ENCODE peak calls at places on chromosomes 7 and 10, in ten cellular contexts. One of them, this sample, is unnamed.

GRCh38 chr7:150686030-150686626 is 622 bp downstream of the GIMAP2 start:
- DNase-seq in activated effector memory CD4-positive, alpha-beta T cell treated with anti-CD3 and anti-CD28 coated beads, Interleukin-2, amount 50 U/mL, for 16 hours: no peak
- DNase-seq in RPMI7951: peak; percentile 9
- DNase-seq in choroid plexus epithelial cell: peak; percentile 1
- DNase-seq in activated CD4-positive, alpha-beta T cell treated with anti-CD3 and anti-CD28 coated beads, Interleukin-2, amount 50 U/mL, for 4 hours: no peak
- DNase-seq in mucosa of descending colon: no peak
- DNase-seq in activated T-cell treated with anti-CD3 and anti-CD28 coated beads for 1 hour: no peak
- DNase-seq in ELR: peak; percentile 2
- DNase-seq in stimulated activated naive CD4-positive, alpha-beta T cell: no peak
- DNase-seq in activated naive CD4-positive, alpha-beta T cell treated with anti-CD3 and anti-CD28 coated beads for 36 hours: peak; percentile 40
- DNase-seq in this sample: no peak

GRCh38 chr7:137853053-137853452 is 6.3 kb upstream of the DGKI start:
- DNase-seq in ELR: no peak
- DNase-seq in activated CD4-positive, alpha-beta T cell treated with anti-CD3 and anti-CD28 coated beads, Interleukin-2, amount 50 U/mL, for 4 hours: no peak
- DNase-seq in stimulated activated naive CD4-positive, alpha-beta T cell: no peak
- DNase-seq in RPMI7951: no peak
- DNase-seq in activated naive CD4-positive, alpha-beta T cell treated with anti-CD3 and anti-CD28 coated beads for 36 hours: no peak
- DNase-seq in activated effector memory CD4-positive, alpha-beta T cell treated with anti-CD3 and anti-CD28 coated beads, Interleukin-2, amount 50 U/mL, for 16 hours: no peak
- DNase-seq in activated T-cell treated with anti-CD3 and anti-CD28 coated beads for 1 hour: no peak
- DNase-seq in choroid plexus epithelial cell: no peak
- DNase-seq in mucosa of descending colon: no peak
- DNase-seq in this sample: no peak

GRCh38 chr7:20596653-20597052 is 18.8 kb upstream of the ABCB5 start:
- DNase-seq in activated T-cell treated with anti-CD3 and anti-CD28 coated beads for 1 hour: no peak
- DNase-seq in choroid plexus epithelial cell: peak; percentile 62
- DNase-seq in activated CD4-positive, alpha-beta T cell treated with anti-CD3 and anti-CD28 coated beads, Interleukin-2, amount 50 U/mL, for 4 hours: no peak
- DNase-seq in stimulated activated naive CD4-positive, alpha-beta T cell: no peak
- DNase-seq in ELR: peak; percentile 85
- DNase-seq in activated effector memory CD4-positive, alpha-beta T cell treated with anti-CD3 and anti-CD28 coated beads, Interleukin-2, amount 50 U/mL, for 16 hours: no peak
- DNase-seq in mucosa of descending colon: no peak
- DNase-seq in RPMI7951: peak; percentile 74
- DNase-seq in activated naive CD4-positive, alpha-beta T cell treated with anti-CD3 and anti-CD28 coated beads for 36 hours: no peak
- DNase-seq in this sample: no peak

GRCh38 chr10:98420786-98421185 is 5.8 kb upstream of the PYROXD2 start:
- DNase-seq in choroid plexus epithelial cell: no peak
- DNase-seq in activated effector memory CD4-positive, alpha-beta T cell treated with anti-CD3 and anti-CD28 coated beads, Interleukin-2, amount 50 U/mL, for 16 hours: no peak
- DNase-seq in ELR: no peak
- DNase-seq in stimulated activated naive CD4-positive, alpha-beta T cell: no peak
- DNase-seq in activated naive CD4-positive, alpha-beta T cell treated with anti-CD3 and anti-CD28 coated beads for 36 hours: no peak
- DNase-seq in activated CD4-positive, alpha-beta T cell treated with anti-CD3 and anti-CD28 coated beads, Interleukin-2, amount 50 U/mL, for 4 hours: no peak
- DNase-seq in mucosa of descending colon: no peak
- DNase-seq in activated T-cell treated with anti-CD3 and anti-CD28 coated beads for 1 hour: no peak
- DNase-seq in RPMI7951: no peak
- DNase-seq in this sample: peak; percentile 42

GRCh38 chr7:135670179-135670578 is 7.9 kb downstream of the STMP1 start:
- DNase-seq in ELR: peak; percentile 78
- DNase-seq in stimulated activated naive CD4-positive, alpha-beta T cell: no peak
- DNase-seq in RPMI7951: peak; percentile 72
- DNase-seq in activated CD4-positive, alpha-beta T cell treated with anti-CD3 and anti-CD28 coated beads, Interleukin-2, amount 50 U/mL, for 4 hours: no peak
- DNase-seq in activated T-cell treated with anti-CD3 and anti-CD28 coated beads for 1 hour: no peak
- DNase-seq in mucosa of descending colon: no peak
- DNase-seq in choroid plexus epithelial cell: peak; percentile 67
- DNase-seq in activated effector memory CD4-positive, alpha-beta T cell treated with anti-CD3 and anti-CD28 coated beads, Interleukin-2, amount 50 U/mL, for 16 hours: no peak
- DNase-seq in activated naive CD4-positive, alpha-beta T cell treated with anti-CD3 and anti-CD28 coated beads for 36 hours: no peak
- DNase-seq in this sample: no peak

GRCh38 chr7:158392251-158392650 is 195.4 kb downstream of the PTPRN2 start:
- DNase-seq in ELR: no peak
- DNase-seq in choroid plexus epithelial cell: no peak
- DNase-seq in RPMI7951: no peak
- DNase-seq in activated effector memory CD4-positive, alpha-beta T cell treated with anti-CD3 and anti-CD28 coated beads, Interleukin-2, amount 50 U/mL, for 16 hours: no peak
- DNase-seq in mucosa of descending colon: no peak
- DNase-seq in activated naive CD4-positive, alpha-beta T cell treated with anti-CD3 and anti-CD28 coated beads for 36 hours: no peak
- DNase-seq in stimulated activated naive CD4-positive, alpha-beta T cell: no peak
- DNase-seq in activated CD4-positive, alpha-beta T cell treated with anti-CD3 and anti-CD28 coated beads, Interleukin-2, amount 50 U/mL, for 4 hours: no peak
- DNase-seq in activated T-cell treated with anti-CD3 and anti-CD28 coated beads for 1 hour: no peak
- DNase-seq in this sample: no peak

GRCh38 chr7:149817301-149817771 is 20.8 kb upstream of the ZNF862 start:
- DNase-seq in activated effector memory CD4-positive, alpha-beta T cell treated with anti-CD3 and anti-CD28 coated beads, Interleukin-2, amount 50 U/mL, for 16 hours: no peak
- DNase-seq in choroid plexus epithelial cell: no peak
- DNase-seq in activated CD4-positive, alpha-beta T cell treated with anti-CD3 and anti-CD28 coated beads, Interleukin-2, amount 50 U/mL, for 4 hours: no peak
- DNase-seq in activated T-cell treated with anti-CD3 and anti-CD28 coated beads for 1 hour: no peak
- DNase-seq in mucosa of descending colon: peak; percentile 27
- DNase-seq in ELR: no peak
- DNase-seq in activated naive CD4-positive, alpha-beta T cell treated with anti-CD3 and anti-CD28 coated beads for 36 hours: no peak
- DNase-seq in stimulated activated naive CD4-positive, alpha-beta T cell: no peak
- DNase-seq in RPMI7951: no peak
- DNase-seq in this sample: no peak

GRCh38 chr7:19351756-19352155 is 206.5 kb upstream of the FERD3L start:
- DNase-seq in activated naive CD4-positive, alpha-beta T cell treated with anti-CD3 and anti-CD28 coated beads for 36 hours: no peak
- DNase-seq in activated effector memory CD4-positive, alpha-beta T cell treated with anti-CD3 and anti-CD28 coated beads, Interleukin-2, amount 50 U/mL, for 16 hours: no peak
- DNase-seq in mucosa of descending colon: no peak
- DNase-seq in activated T-cell treated with anti-CD3 and anti-CD28 coated beads for 1 hour: no peak
- DNase-seq in choroid plexus epithelial cell: no peak
- DNase-seq in RPMI7951: no peak
- DNase-seq in ELR: no peak
- DNase-seq in activated CD4-positive, alpha-beta T cell treated with anti-CD3 and anti-CD28 coated beads, Interleukin-2, amount 50 U/mL, for 4 hours: no peak
- DNase-seq in stimulated activated naive CD4-positive, alpha-beta T cell: no peak
- DNase-seq in this sample: no peak

GRCh38 chr7:70356975-70357374 is 758.7 kb downstream of the AUTS2 start:
- DNase-seq in activated CD4-positive, alpha-beta T cell treated with anti-CD3 and anti-CD28 coated beads, Interleukin-2, amount 50 U/mL, for 4 hours: no peak
- DNase-seq in stimulated activated naive CD4-positive, alpha-beta T cell: no peak
- DNase-seq in activated effector memory CD4-positive, alpha-beta T cell treated with anti-CD3 and anti-CD28 coated beads, Interleukin-2, amount 50 U/mL, for 16 hours: no peak
- DNase-seq in activated T-cell treated with anti-CD3 and anti-CD28 coated beads for 1 hour: no peak
- DNase-seq in choroid plexus epithelial cell: no peak
- DNase-seq in activated naive CD4-positive, alpha-beta T cell treated with anti-CD3 and anti-CD28 coated beads for 36 hours: no peak
- DNase-seq in mucosa of descending colon: no peak
- DNase-seq in ELR: no peak
- DNase-seq in RPMI7951: no peak
- DNase-seq in this sample: no peak

GRCh38 chr10:51961401-51961800 is 262.0 kb upstream of the CSTF2T start:
- DNase-seq in activated naive CD4-positive, alpha-beta T cell treated with anti-CD3 and anti-CD28 coated beads for 36 hours: no peak
- DNase-seq in RPMI7951: no peak
- DNase-seq in ELR: no peak
- DNase-seq in choroid plexus epithelial cell: no peak
- DNase-seq in activated CD4-positive, alpha-beta T cell treated with anti-CD3 and anti-CD28 coated beads, Interleukin-2, amount 50 U/mL, for 4 hours: no peak
- DNase-seq in activated effector memory CD4-positive, alpha-beta T cell treated with anti-CD3 and anti-CD28 coated beads, Interleukin-2, amount 50 U/mL, for 16 hours: no peak
- DNase-seq in stimulated activated naive CD4-positive, alpha-beta T cell: no peak
- DNase-seq in mucosa of descending colon: no peak
- DNase-seq in activated T-cell treated with anti-CD3 and anti-CD28 coated beads for 1 hour: no peak
- DNase-seq in this sample: no peak

GRCh38 chr10:129542589-129542988 is 75.5 kb downstream of the MGMT start:
- DNase-seq in activated naive CD4-positive, alpha-beta T cell treated with anti-CD3 and anti-CD28 coated beads for 36 hours: no peak
- DNase-seq in activated T-cell treated with anti-CD3 and anti-CD28 coated beads for 1 hour: no peak
- DNase-seq in stimulated activated naive CD4-positive, alpha-beta T cell: no peak
- DNase-seq in choroid plexus epithelial cell: no peak
- DNase-seq in ELR: no peak
- DNase-seq in RPMI7951: no peak
- DNase-seq in mucosa of descending colon: no peak
- DNase-seq in activated CD4-positive, alpha-beta T cell treated with anti-CD3 and anti-CD28 coated beads, Interleukin-2, amount 50 U/mL, for 4 hours: no peak
- DNase-seq in activated effector memory CD4-positive, alpha-beta T cell treated with anti-CD3 and anti-CD28 coated beads, Interleukin-2, amount 50 U/mL, for 16 hours: no peak
- DNase-seq in this sample: no peak